ENCODE peak calls at places on chromosomes 7 and 10, in six cellular contexts. One of them, this sample, is unnamed.

GRCh38 chr7:24665564-24666294 is 91.5 kb downstream of the GSDME start:
- DNase-seq in WTC11: peak
- DNase-seq in HepG2: peak
- DNase-seq in HEK293T: peak
- DNase-seq in GM12878: peak
- DNase-seq in HCT116: peak
- DNase-seq in this sample: peak

GRCh38 chr10:91571671-91572070 is 61.2 kb downstream of the PPP1R3C start:
- DNase-seq in HEK293T: no peak
- DNase-seq in HepG2: no peak
- DNase-seq in HCT116: no peak
- DNase-seq in GM12878: no peak
- DNase-seq in WTC11: no peak
- DNase-seq in this sample: no peak

GRCh38 chr10:32958992-32959703 is 1.1 kb upstream of the ITGB1 start:
- DNase-seq in HCT116: no peak
- DNase-seq in WTC11: no peak
- DNase-seq in HEK293T: no peak
- DNase-seq in HepG2: no peak
- DNase-seq in GM12878: peak
- DNase-seq in this sample: no peak

GRCh38 chr7:114860196-114860595 is 61.7 kb upstream of the MDFIC start:
- DNase-seq in WTC11: no peak
- DNase-seq in GM12878: no peak
- DNase-seq in HEK293T: no peak
- DNase-seq in HepG2: no peak
- DNase-seq in HCT116: no peak
- DNase-seq in this sample: no peak

GRCh38 chr7:92809397-92810241 is 26.8 kb downstream of the CDK6 start:
- DNase-seq in HEK293T: peak
- DNase-seq in GM12878: peak
- DNase-seq in HCT116: peak
- DNase-seq in HepG2: peak
- DNase-seq in WTC11: peak
- DNase-seq in this sample: peak

GRCh38 chr7:15765753-15766152 is 79.3 kb upstream of the MEOX2 start:
- DNase-seq in HEK293T: no peak
- DNase-seq in HepG2: no peak
- DNase-seq in GM12878: no peak
- DNase-seq in WTC11: no peak
- DNase-seq in HCT116: no peak
- DNase-seq in this sample: no peak

GRCh38 chr10:112490543-112490942 is 43.5 kb downstream of the VTI1A start:
- DNase-seq in HCT116: peak
- DNase-seq in WTC11: no peak
- DNase-seq in HEK293T: no peak
- DNase-seq in GM12878: no peak
- DNase-seq in HepG2: peak
- DNase-seq in this sample: no peak

GRCh38 chr10:49734676-49735075 is 27.4 kb downstream of the OGDHL start:
- DNase-seq in GM12878: no peak
- DNase-seq in HCT116: no peak
- DNase-seq in HEK293T: no peak
- DNase-seq in WTC11: no peak
- DNase-seq in HepG2: no peak
- DNase-seq in this sample: no peak

GRCh38 chr7:121302214-121302745 is 26.5 kb upstream of the WNT16 start:
- DNase-seq in WTC11: no peak
- DNase-seq in HCT116: peak
- DNase-seq in GM12878: no peak
- DNase-seq in HEK293T: no peak
- DNase-seq in HepG2: no peak
- DNase-seq in this sample: no peak

GRCh38 chr7:121431389-121431788 is 35.3 kb upstream of the FAM3C start:
- DNase-seq in HepG2: no peak
- DNase-seq in HCT116: no peak
- DNase-seq in HEK293T: no peak
- DNase-seq in GM12878: no peak
- DNase-seq in WTC11: no peak
- DNase-seq in this sample: no peak

GRCh38 chr10:128070721-128071416 is 55.4 kb downstream of the MKI67 start:
- DNase-seq in HepG2: no peak
- DNase-seq in HCT116: no peak
- DNase-seq in GM12878: no peak
- DNase-seq in HEK293T: no peak
- DNase-seq in WTC11: no peak
- DNase-seq in this sample: no peak

GRCh38 chr7:122416316-122416925 is 111.9 kb upstream of the FEZF1 start:
- DNase-seq in HepG2: no peak
- DNase-seq in HEK293T: no peak
- DNase-seq in HCT116: no peak
- DNase-seq in WTC11: no peak
- DNase-seq in GM12878: no peak
- DNase-seq in this sample: no peak

GRCh38 chr7:149310113-149310836 is 48.3 kb downstream of the ZNF783 start:
- DNase-seq in WTC11: no peak
- DNase-seq in HepG2: peak
- DNase-seq in GM12878: peak
- DNase-seq in HEK293T: peak
- DNase-seq in HCT116: peak
- DNase-seq in this sample: peak

GRCh38 chr10:128310966-128311658 is 184.9 kb upstream of the MKI67 start:
- DNase-seq in HCT116: no peak
- DNase-seq in WTC11: no peak
- DNase-seq in GM12878: no peak
- DNase-seq in HEK293T: no peak
- DNase-seq in HepG2: no peak
- DNase-seq in this sample: no peak

GRCh38 chr7:147658392-147658791 is 932.2 kb upstream of the C7orf33 start:
- DNase-seq in HepG2: no peak
- DNase-seq in HEK293T: no peak
- DNase-seq in GM12878: no peak
- DNase-seq in WTC11: no peak
- DNase-seq in HCT116: no peak
- DNase-seq in this sample: no peak

GRCh38 chr7:35241884-35242283 is 12.0 kb downstream of the TBX20 start:
- DNase-seq in HepG2: no peak
- DNase-seq in WTC11: no peak
- DNase-seq in GM12878: no peak
- DNase-seq in HEK293T: no peak
- DNase-seq in HCT116: no peak
- DNase-seq in this sample: no peak

GRCh38 chr10:48632166-48632565 is 27.3 kb upstream of the ARHGAP22 start:
- DNase-seq in HEK293T: no peak
- DNase-seq in WTC11: no peak
- DNase-seq in HepG2: no peak
- DNase-seq in HCT116: no peak
- DNase-seq in GM12878: no peak
- DNase-seq in this sample: no peak

GRCh38 chr10:124995605-124996004 is 53.7 kb downstream of the ZRANB1 start:
- DNase-seq in HepG2: no peak
- DNase-seq in WTC11: peak
- DNase-seq in HEK293T: no peak
- DNase-seq in GM12878: no peak
- DNase-seq in HCT116: no peak
- DNase-seq in this sample: no peak

GRCh38 chr10:84095821-84096497 is 43.4 kb upstream of the GHITM start:
- DNase-seq in HCT116: no peak
- DNase-seq in HepG2: no peak
- DNase-seq in WTC11: no peak
- DNase-seq in HEK293T: no peak
- DNase-seq in GM12878: no peak
- DNase-seq in this sample: no peak

GRCh38 chr7:29044529-29044928 is 86.4 kb upstream of the TRIL start:
- DNase-seq in HepG2: no peak
- DNase-seq in HCT116: no peak
- DNase-seq in WTC11: no peak
- DNase-seq in HEK293T: no peak
- DNase-seq in GM12878: no peak
- DNase-seq in this sample: no peak

GRCh38 chr7:152925412-152926147 is 166.0 kb downstream of the ACTR3B start:
- DNase-seq in GM12878: no peak
- DNase-seq in HCT116: no peak
- DNase-seq in WTC11: peak
- DNase-seq in HEK293T: no peak
- DNase-seq in HepG2: no peak
- DNase-seq in this sample: no peak

GRCh38 chr7:45177801-45178200 is 20.2 kb downstream of the RAMP3 start:
- DNase-seq in WTC11: no peak
- DNase-seq in GM12878: no peak
- DNase-seq in HCT116: no peak
- DNase-seq in HepG2: no peak
- DNase-seq in HEK293T: no peak
- DNase-seq in this sample: no peak

GRCh38 chr7:111953611-111954010 is 252.6 kb downstream of the DOCK4 start:
- DNase-seq in HCT116: no peak
- DNase-seq in HEK293T: no peak
- DNase-seq in WTC11: no peak
- DNase-seq in HepG2: peak
- DNase-seq in GM12878: peak
- DNase-seq in this sample: no peak

GRCh38 chr10:124728071-124728829 is 15.9 kb downstream of the FAM53B start:
- DNase-seq in HepG2: no peak
- DNase-seq in HEK293T: no peak
- DNase-seq in GM12878: no peak
- DNase-seq in HCT116: no peak
- DNase-seq in WTC11: no peak
- DNase-seq in this sample: no peak

GRCh38 chr7:97005764-97006145 is 402 bp downstream of the DLX6 start:
- DNase-seq in WTC11: no peak
- DNase-seq in HepG2: peak
- DNase-seq in GM12878: no peak
- DNase-seq in HCT116: no peak
- DNase-seq in HEK293T: peak
- DNase-seq in this sample: no peak

GRCh38 chr10:113493195-113493594 is 59.7 kb upstream of the HABP2 start:
- DNase-seq in HCT116: no peak
- DNase-seq in WTC11: no peak
- DNase-seq in GM12878: no peak
- DNase-seq in HepG2: no peak
- DNase-seq in HEK293T: no peak
- DNase-seq in this sample: no peak

GRCh38 chr10:8410506-8410905 is 356.0 kb downstream of the GATA3 start:
- DNase-seq in HEK293T: no peak
- DNase-seq in WTC11: no peak
- DNase-seq in HepG2: no peak
- DNase-seq in HCT116: no peak
- DNase-seq in GM12878: no peak
- DNase-seq in this sample: no peak

GRCh38 chr10:128684215-128684614 is 558.0 kb upstream of the MKI67 start:
- DNase-seq in WTC11: no peak
- DNase-seq in HepG2: no peak
- DNase-seq in HEK293T: no peak
- DNase-seq in HCT116: no peak
- DNase-seq in GM12878: no peak
- DNase-seq in this sample: no peak

GRCh38 chr10:110067960-110068770 is 60.4 kb downstream of the ADD3 start:
- DNase-seq in GM12878: no peak
- DNase-seq in HEK293T: peak
- DNase-seq in HCT116: no peak
- DNase-seq in HepG2: peak
- DNase-seq in WTC11: no peak
- DNase-seq in this sample: peak

GRCh38 chr10:92354587-92354986 is 63.6 kb downstream of the MARCHF5 start:
- DNase-seq in HCT116: no peak
- DNase-seq in GM12878: no peak
- DNase-seq in HEK293T: no peak
- DNase-seq in WTC11: no peak
- DNase-seq in HepG2: no peak
- DNase-seq in this sample: no peak

GRCh38 chr10:74460812-74461211 is 309.8 kb downstream of the ADK start:
- DNase-seq in GM12878: no peak
- DNase-seq in HepG2: no peak
- DNase-seq in WTC11: no peak
- DNase-seq in HCT116: no peak
- DNase-seq in HEK293T: no peak
- DNase-seq in this sample: no peak
- TF ChIP-seq SP1 in GM12878: no peak
- TF ChIP-seq SP1 in HepG2: no peak
- TF ChIP-seq SP1 in WTC11: no peak
- TF ChIP-seq SP1 in HCT116: no peak
- TF ChIP-seq SP1 in HEK293T: no peak
- TF ChIP-seq SP1 in this sample: no peak

DNA sequence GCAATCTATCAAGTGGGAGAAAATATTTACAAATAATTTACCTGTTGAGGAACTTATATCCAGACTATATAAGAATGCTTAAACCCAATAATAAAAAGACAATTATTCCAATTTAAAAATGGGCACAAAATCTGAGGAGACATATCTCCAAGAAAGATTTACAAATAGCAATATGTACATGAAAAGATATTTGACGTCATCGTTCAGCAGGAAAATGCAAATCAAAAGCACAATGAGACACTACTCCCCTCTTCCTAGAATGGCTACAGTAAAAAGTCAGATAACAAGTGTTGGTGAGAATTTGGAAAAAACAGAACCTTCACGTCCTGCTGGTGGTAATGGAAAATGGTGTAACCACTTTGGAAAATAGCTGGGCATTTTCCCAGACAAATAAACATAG is 457.0 kb downstream of the DPP6 start:
- DNase-seq in WTC11: no peak
- DNase-seq in GM12878: no peak
- DNase-seq in HepG2: no peak
- DNase-seq in HCT116: no peak
- DNase-seq in HEK293T: no peak
- DNase-seq in this sample: no peak
- TF ChIP-seq SP1 in WTC11: no peak
- TF ChIP-seq SP1 in GM12878: no peak
- TF ChIP-seq SP1 in HepG2: no peak
- TF ChIP-seq SP1 in HCT116: no peak
- TF ChIP-seq SP1 in HEK293T: no peak
- TF ChIP-seq SP1 in this sample: no peak

GRCh38 chr10:78977761-78978305 is 90.9 kb upstream of the ZMIZ1 start:
- DNase-seq in HepG2: peak
- DNase-seq in GM12878: no peak
- DNase-seq in WTC11: no peak
- DNase-seq in HEK293T: no peak
- DNase-seq in HCT116: no peak
- DNase-seq in this sample: no peak
- TF ChIP-seq SP1 in HepG2: no peak
- TF ChIP-seq SP1 in GM12878: no peak
- TF ChIP-seq SP1 in WTC11: no peak
- TF ChIP-seq SP1 in HEK293T: no peak
- TF ChIP-seq SP1 in HCT116: no peak
- TF ChIP-seq SP1 in this sample: no peak

DNA sequence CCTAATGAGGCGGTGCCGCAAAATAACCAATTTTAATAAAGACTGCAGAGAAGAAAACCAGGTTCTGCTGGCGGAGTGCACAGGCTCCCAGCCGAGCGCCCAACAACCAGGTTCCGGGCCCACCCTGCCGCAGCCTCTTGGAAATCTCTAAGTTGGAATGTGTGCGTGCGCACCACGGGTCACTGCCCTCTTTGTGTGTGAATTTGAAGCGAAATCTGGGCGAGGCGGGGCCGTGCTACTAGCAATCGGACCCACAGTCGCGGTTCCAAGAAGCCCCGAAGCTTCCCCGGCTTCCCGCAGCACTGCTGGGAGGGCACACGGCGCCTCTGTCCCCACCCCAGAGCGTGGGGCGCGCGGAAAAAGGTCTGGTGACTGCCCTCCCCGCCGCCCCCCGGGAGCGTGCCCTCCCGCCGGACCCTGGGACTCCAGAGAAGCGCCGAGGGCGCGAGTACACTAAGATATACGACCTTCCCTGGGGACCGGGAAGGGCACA is 652 bp upstream of the MAP3K8 start:
- DNase-seq in HepG2: peak
- DNase-seq in GM12878: no peak
- DNase-seq in HCT116: peak
- DNase-seq in WTC11: peak
- DNase-seq in HEK293T: peak
- DNase-seq in this sample: peak
- TF ChIP-seq SP1 in HepG2: no peak
- TF ChIP-seq SP1 in GM12878: no peak
- TF ChIP-seq SP1 in HCT116: no peak
- TF ChIP-seq SP1 in WTC11: no peak
- TF ChIP-seq SP1 in HEK293T: no peak
- TF ChIP-seq SP1 in this sample: no peak